ENCODE peak calls at places on chromosome 3, in six cellular contexts. One of them, this sample, is unnamed.
A peak's percentile ranks its signal among the peaks of the same experiment; 100 is the strongest.

GRCh38 chr3:57555316-57555715 is 758 bp upstream of the PDE12 start:
- DNase-seq in IMR-90: no peak
- DNase-seq in K562: no peak
- DNase-seq in GM12891: peak; percentile 8
- DNase-seq in lower leg skin: peak; percentile 74
- DNase-seq in A549: peak; percentile 4
- DNase-seq in this sample: no peak

GRCh38 chr3:16247282-16248058 is 17.3 kb downstream of the DPH3 start:
- DNase-seq in IMR-90: peak; percentile 84
- DNase-seq in K562: peak; percentile 74
- DNase-seq in GM12891: peak; percentile 53
- DNase-seq in lower leg skin: peak; percentile 94
- DNase-seq in A549: peak; percentile 68
- DNase-seq in this sample: peak; percentile 47

GRCh38 chr3:49025005-49025792 is 3.3 kb downstream of the NDUFAF3 start:
- DNase-seq in IMR-90: no peak
- DNase-seq in K562: no peak
- DNase-seq in GM12891: no peak
- DNase-seq in lower leg skin: no peak
- DNase-seq in A549: no peak
- DNase-seq in this sample: no peak

GRCh38 chr3:123388050-123388449 is 60.8 kb downstream of the ADCY5 start:
- DNase-seq in IMR-90: no peak
- DNase-seq in K562: no peak
- DNase-seq in GM12891: no peak
- DNase-seq in lower leg skin: no peak
- DNase-seq in A549: no peak
- DNase-seq in this sample: no peak

GRCh38 chr3:107432013-107432515 is 54.8 kb downstream of the CCDC54 start:
- DNase-seq in IMR-90: peak; percentile 10
- DNase-seq in K562: no peak
- DNase-seq in GM12891: no peak
- DNase-seq in lower leg skin: no peak
- DNase-seq in A549: no peak
- DNase-seq in this sample: no peak

GRCh38 chr3:45143673-45144670 is 2.2 kb downstream of the CDCP1 start:
- DNase-seq in IMR-90: no peak
- DNase-seq in K562: peak; percentile 68
- DNase-seq in GM12891: no peak
- DNase-seq in lower leg skin: no peak
- DNase-seq in A549: no peak
- DNase-seq in this sample: no peak

GRCh38 chr3:51382076-51382745 is 2.9 kb upstream of the MANF start:
- DNase-seq in IMR-90: no peak
- DNase-seq in K562: no peak
- DNase-seq in GM12891: no peak
- DNase-seq in lower leg skin: peak; percentile 75
- DNase-seq in A549: no peak
- DNase-seq in this sample: no peak

GRCh38 chr3:50573566-50574279 is 4.4 kb downstream of the HEMK1 start:
- DNase-seq in IMR-90: no peak
- DNase-seq in K562: no peak
- DNase-seq in GM12891: no peak
- DNase-seq in lower leg skin: no peak
- DNase-seq in A549: no peak
- DNase-seq in this sample: no peak

GRCh38 chr3:185308126-185308754 is 54.4 kb upstream of the EHHADH start:
- DNase-seq in IMR-90: peak; percentile 55
- DNase-seq in K562: peak; percentile 62
- DNase-seq in GM12891: peak; percentile 23
- DNase-seq in lower leg skin: no peak
- DNase-seq in A549: no peak
- DNase-seq in this sample: peak; percentile 28

GRCh38 chr3:30770387-30770786 is 124.1 kb downstream of the GADL1 start:
- DNase-seq in IMR-90: peak; percentile 90
- DNase-seq in K562: no peak
- DNase-seq in GM12891: no peak
- DNase-seq in lower leg skin: no peak
- DNase-seq in A549: peak; percentile 37
- DNase-seq in this sample: peak; percentile 43

GRCh38 chr3:140164922-140165590 is 230.1 kb downstream of the CLSTN2 start:
- DNase-seq in IMR-90: no peak
- DNase-seq in K562: no peak
- DNase-seq in GM12891: no peak
- DNase-seq in lower leg skin: no peak
- DNase-seq in A549: no peak
- DNase-seq in this sample: no peak

GRCh38 chr3:194285859-194286197 is 65.3 kb downstream of the CPN2 start:
- DNase-seq in IMR-90: no peak
- DNase-seq in K562: no peak
- DNase-seq in GM12891: no peak
- DNase-seq in lower leg skin: no peak
- DNase-seq in A549: no peak
- DNase-seq in this sample: no peak

GRCh38 chr3:183291511-183292031 is 38.5 kb downstream of the B3GNT5 start:
- DNase-seq in IMR-90: peak; percentile 66
- DNase-seq in K562: no peak
- DNase-seq in GM12891: no peak
- DNase-seq in lower leg skin: no peak
- DNase-seq in A549: no peak
- DNase-seq in this sample: no peak

GRCh38 chr3:12797124-12797891 is 828 bp downstream of the CAND2 start:
- DNase-seq in IMR-90: no peak
- DNase-seq in K562: no peak
- DNase-seq in GM12891: no peak
- DNase-seq in lower leg skin: no peak
- DNase-seq in A549: no peak
- DNase-seq in this sample: no peak

GRCh38 chr3:12797892-12798558 is 1.5 kb downstream of the CAND2 start:
- DNase-seq in IMR-90: no peak
- DNase-seq in K562: no peak
- DNase-seq in GM12891: no peak
- DNase-seq in lower leg skin: no peak
- DNase-seq in A549: no peak
- DNase-seq in this sample: no peak

GRCh38 chr3:12798559-12799179 is 2.2 kb downstream of the CAND2 start:
- DNase-seq in IMR-90: no peak
- DNase-seq in K562: no peak
- DNase-seq in GM12891: no peak
- DNase-seq in lower leg skin: no peak
- DNase-seq in A549: no peak
- DNase-seq in this sample: no peak

GRCh38 chr3:12793701-12794100 is 2.8 kb upstream of the CAND2 start:
- DNase-seq in IMR-90: no peak
- DNase-seq in K562: no peak
- DNase-seq in GM12891: no peak
- DNase-seq in lower leg skin: no peak
- DNase-seq in A549: no peak
- DNase-seq in this sample: no peak

DNA sequence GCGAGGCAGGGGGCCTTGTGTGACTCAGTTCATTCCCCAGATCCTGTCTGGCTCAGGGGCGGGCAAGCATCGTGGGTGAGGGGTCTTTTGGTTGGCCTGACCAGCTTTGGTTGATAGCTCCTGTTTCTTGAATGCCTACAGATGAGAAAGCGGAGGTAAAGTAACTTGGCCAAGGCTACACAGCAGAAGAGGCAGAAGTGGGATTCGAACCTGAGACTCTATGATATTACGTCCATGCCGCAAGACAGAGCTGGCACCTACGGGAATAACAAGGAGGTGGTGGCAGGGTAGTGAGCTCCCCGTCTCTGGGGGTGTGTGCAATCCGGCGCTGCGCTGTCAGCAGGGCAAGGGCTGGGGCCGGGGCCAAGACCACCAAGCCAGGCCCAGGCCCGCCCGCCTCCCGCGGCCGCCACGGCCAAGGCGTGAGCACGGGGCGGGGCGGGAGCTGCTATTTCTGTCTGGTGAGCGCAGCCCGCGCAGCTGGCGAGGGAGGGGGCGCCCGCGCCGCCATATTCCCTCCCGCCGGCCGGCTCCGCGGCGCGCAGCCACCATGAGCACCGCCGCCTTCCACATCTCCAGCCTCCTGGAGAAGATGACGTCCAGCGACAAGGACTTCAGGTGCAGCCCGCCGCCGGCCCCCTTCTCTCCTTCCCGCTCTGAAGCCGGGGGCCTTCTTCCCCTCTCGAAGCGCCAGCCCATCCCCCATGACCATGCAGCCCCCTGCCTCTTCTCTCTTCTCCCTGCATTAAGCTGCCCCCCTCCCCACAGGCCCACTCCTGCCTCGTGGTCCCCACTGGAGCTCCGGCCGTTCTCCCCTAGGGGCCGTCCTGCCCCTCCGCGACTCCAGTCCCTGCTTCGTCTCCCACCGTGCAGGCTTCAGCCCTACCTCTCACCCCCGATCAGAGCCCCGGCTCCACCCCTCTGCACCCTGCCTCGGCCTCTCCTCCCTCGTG is at the start of gene CAND2:
- DNase-seq in IMR-90: peak; percentile 37
- DNase-seq in K562: peak; percentile 78
- DNase-seq in GM12891: peak; percentile 46
- DNase-seq in lower leg skin: no peak
- DNase-seq in A549: no peak
- DNase-seq in this sample: peak; percentile 39
- TF ChIP-seq POLR2A in IMR-90: no peak
- TF ChIP-seq POLR2A in K562: peak; percentile 82
- TF ChIP-seq POLR2A in GM12891: no peak
- TF ChIP-seq POLR2A in lower leg skin: no peak
- TF ChIP-seq POLR2A in A549: no peak
- TF ChIP-seq POLR2A in this sample: no peak

DNA sequence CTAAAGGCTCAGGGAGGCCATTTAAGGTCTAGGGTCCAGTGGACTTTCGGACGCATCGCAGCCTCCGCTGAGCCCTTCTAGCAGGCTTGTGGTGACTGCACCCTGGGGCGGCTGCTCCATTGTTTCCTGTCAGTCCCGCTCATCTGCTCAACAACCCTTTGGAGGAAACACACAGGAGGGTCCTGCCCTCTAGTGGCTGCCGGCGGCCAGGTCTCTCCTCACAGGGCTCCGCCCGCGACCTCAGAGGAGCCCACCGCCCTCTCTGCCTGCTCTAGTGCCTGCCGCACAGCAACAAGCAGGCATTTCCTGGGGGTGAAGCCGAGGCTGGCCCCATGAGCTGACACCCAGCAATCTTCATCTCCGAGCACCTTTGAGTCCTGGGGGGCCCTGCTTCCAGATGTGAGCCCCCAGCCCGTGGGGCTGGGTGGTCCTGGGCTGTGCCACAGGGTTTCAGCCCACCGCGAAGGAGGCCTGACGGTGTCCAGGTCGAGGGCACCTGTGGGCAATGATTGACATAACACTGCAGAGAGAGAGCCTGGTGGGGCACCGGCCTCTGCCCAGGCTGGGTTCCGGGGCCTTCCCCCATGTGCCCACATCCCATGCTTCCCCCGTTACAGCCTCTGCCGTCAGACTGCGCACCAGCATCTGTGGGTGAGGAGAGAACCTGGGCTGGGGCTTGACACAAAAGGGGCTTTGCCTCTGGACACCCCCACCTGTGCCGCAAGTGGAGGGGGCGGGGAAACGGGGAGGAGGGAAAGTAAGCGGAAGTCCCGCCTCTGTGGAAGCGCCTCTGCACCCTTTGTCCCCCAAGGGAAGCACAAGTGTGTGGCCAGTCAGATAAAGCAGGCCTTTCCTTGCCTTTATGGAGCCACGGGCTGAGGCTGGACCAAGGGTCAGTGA is 27.0 kb upstream of the SFMBT1 start:
- DNase-seq in IMR-90: peak; percentile 63
- DNase-seq in K562: peak; percentile 79
- DNase-seq in GM12891: peak; percentile 81
- DNase-seq in lower leg skin: peak; percentile 96
- DNase-seq in A549: peak; percentile 60
- DNase-seq in this sample: peak; percentile 88
- TF ChIP-seq POLR2A in IMR-90: no peak
- TF ChIP-seq POLR2A in K562: no peak
- TF ChIP-seq POLR2A in GM12891: peak; percentile 32
- TF ChIP-seq POLR2A in lower leg skin: no peak
- TF ChIP-seq POLR2A in A549: no peak
- TF ChIP-seq POLR2A in this sample: peak; percentile 15

DNA sequence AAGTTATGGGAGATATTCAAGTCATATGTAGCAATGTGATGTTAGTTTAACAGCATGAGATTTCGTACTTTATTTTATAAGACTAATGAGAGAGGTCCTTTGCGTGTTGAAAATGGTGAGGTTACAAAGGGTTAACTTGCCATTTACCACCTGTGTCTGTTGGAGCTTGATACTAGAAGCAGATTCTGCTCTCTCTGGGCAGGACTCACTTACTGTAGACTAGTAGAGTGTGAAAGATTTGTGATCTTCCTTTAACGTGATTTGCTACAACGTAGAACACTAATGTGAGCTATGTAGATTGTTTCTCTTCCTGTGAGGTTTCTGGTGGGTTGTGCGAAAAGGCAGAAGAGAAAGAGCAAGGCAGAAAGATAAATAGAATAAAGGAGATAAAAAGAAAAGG is 1.0 kb downstream of the TP63 start:
- DNase-seq in IMR-90: no peak
- DNase-seq in K562: no peak
- DNase-seq in GM12891: no peak
- DNase-seq in lower leg skin: no peak
- DNase-seq in A549: no peak
- DNase-seq in this sample: no peak
- TF ChIP-seq POLR2A in IMR-90: no peak
- TF ChIP-seq POLR2A in K562: no peak
- TF ChIP-seq POLR2A in GM12891: no peak
- TF ChIP-seq POLR2A in lower leg skin: no peak
- TF ChIP-seq POLR2A in A549: no peak
- TF ChIP-seq POLR2A in this sample: no peak

DNA sequence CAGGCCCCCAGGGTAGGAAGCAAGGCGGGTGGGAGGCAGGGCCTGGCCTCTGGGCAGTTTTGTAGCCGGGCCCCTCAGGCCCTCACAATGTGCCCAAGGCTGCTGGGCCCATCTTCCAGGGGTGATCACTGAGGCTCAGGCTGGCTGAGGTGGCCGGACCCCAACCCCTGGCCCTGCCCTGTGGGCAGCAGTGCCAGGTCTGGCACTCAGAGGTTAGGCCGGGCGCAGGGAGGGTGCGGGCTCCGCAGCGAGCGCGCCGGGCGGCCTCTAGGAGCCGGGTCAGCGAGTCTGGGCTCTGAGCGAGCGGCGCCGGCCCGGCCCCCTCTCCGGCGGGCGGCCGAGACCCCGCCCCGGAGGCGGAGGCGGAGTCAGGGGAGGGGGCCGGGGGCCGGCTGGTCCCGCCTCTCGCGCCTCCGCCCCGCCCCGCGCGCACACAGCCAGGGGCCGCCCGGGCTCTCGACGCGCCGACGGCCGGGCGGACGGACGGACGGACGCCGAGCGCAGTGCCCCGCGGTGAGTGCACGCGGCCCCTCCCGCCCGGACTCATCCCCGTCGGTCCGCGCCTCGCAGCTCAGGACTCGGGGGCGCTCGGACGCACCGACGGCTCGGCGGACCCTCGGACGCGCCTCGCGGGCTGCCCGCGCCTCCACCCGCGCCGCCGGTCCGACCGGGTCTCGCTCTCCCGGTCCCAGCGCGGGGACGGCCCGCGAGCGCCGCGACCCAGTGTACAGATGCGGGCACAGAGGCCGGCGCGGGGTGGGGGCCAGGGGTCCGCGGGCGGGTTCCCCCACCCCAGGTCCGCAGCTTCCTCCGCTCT is at the start of gene FBLN2:
- DNase-seq in IMR-90: no peak
- DNase-seq in K562: peak; percentile 93
- DNase-seq in GM12891: peak; percentile 44
- DNase-seq in lower leg skin: no peak
- DNase-seq in A549: no peak
- DNase-seq in this sample: no peak
- TF ChIP-seq POLR2A in IMR-90: no peak
- TF ChIP-seq POLR2A in K562: no peak
- TF ChIP-seq POLR2A in GM12891: no peak
- TF ChIP-seq POLR2A in lower leg skin: no peak
- TF ChIP-seq POLR2A in A549: no peak
- TF ChIP-seq POLR2A in this sample: no peak

This sample was measured in H54.